ENCODE peak calls at places on chromosomes 4 and X, in five cellular contexts. Q, O, S, X and R are unnamed samples.

GRCh38 chr4:8472166-8472688 is 31.6 kb downstream of the TRMT44 start:
- ATAC-seq in S (no peak), X (no peak), O (no peak), Q (no peak), R (no peak)

GRCh38 chr4:11132478-11132877 is 296.2 kb downstream of the HS3ST1 start:
- ATAC-seq in Q (no peak), S (no peak), X (no peak), O (no peak), R (no peak)

GRCh38 chr4:119615068-119615744 is 13.4 kb downstream of the PDE5A start:
- ATAC-seq in X (no peak), Q (no peak), S (no peak), O (no peak), R (no peak)

GRCh38 chr4:170741856-170742255 is 652.1 kb upstream of the AADAT start:
- ATAC-seq in X (no peak), S (no peak), O (no peak), Q (no peak), R (no peak)

GRCh38 chrX:40172169-40172979 is 74.6 kb upstream of the BCOR start:
- ATAC-seq in Q (peak; percentile 43), S (peak; percentile 13), O (peak; percentile 44), X (no peak), R (no peak)

GRCh38 chr4:48635310-48635709 is 144.8 kb downstream of the FRYL start:
- ATAC-seq in S (peak; percentile 46), Q (no peak), X (no peak), O (no peak), R (no peak)

GRCh38 chr4:55884851-55885219 is 31.4 kb downstream of the EXOC1 start:
- ATAC-seq in S (no peak), O (no peak), X (no peak), Q (no peak), R (no peak)

GRCh38 chr4:163484906-163485305 is 9.6 kb upstream of the TMA16 start:
- ATAC-seq in S (no peak), X (peak; percentile 58), Q (no peak), O (peak; percentile 24), R (peak; percentile 45)

GRCh38 chrX:4550018-4550417 is 836.6 kb upstream of the PRKX start:
- ATAC-seq in Q (no peak), S (no peak), X (no peak), O (no peak), R (no peak)